ENCODE peak calls at places on chromosomes 11 and 22, in eight cellular contexts. H, D, J, V, F, U, S and M are unnamed samples.

GRCh38 chr11:130916910-130917309 is 631 bp upstream of the SNX19 start:
- DNase-seq in J (no peak), S (no peak), D (no peak), F (peak; percentile 21), U (no peak), H (no peak), V (no peak), M (no peak)

GRCh38 chr11:16912607-16913006 is 101.6 kb downstream of the PLEKHA7 start:
- DNase-seq in S (no peak), D (no peak), U (no peak), J (no peak), F (no peak), H (no peak), V (peak; percentile 55), M (peak; percentile 57)

GRCh38 chr22:39152024-39152510 is 413 bp downstream of the CBX7 start:
- DNase-seq in F (no peak), J (no peak), V (no peak), H (no peak), D (no peak), S (no peak), U (no peak), M (no peak)

GRCh38 chr22:17994424-17995108 is 29.8 kb downstream of the MICAL3 start:
- DNase-seq in J (no peak), V (no peak), D (no peak), H (no peak), S (no peak), F (no peak), U (no peak), M (no peak)

GRCh38 chr22:46522743-46523300 is 14.6 kb downstream of the CELSR1 start:
- DNase-seq in V (no peak), F (no peak), J (no peak), D (no peak), S (peak; percentile 69), U (no peak), H (no peak), M (peak; percentile 52)

GRCh38 chr11:133821776-133822175 is 23.5 kb downstream of the SPATA19 start:
- DNase-seq in U (no peak), D (peak; percentile 16), F (no peak), V (peak; percentile 87), S (peak; percentile 63), J (peak; percentile 41), H (no peak), M (peak; percentile 93)

GRCh38 chr22:46077669-46078099 is 72.6 kb upstream of the PPARA start:
- DNase-seq in S (no peak), H (no peak), D (no peak), V (no peak), F (no peak), U (no peak), J (peak; percentile 21), M (no peak)

GRCh38 chr22:38513063-38513462 is 7.0 kb upstream of the DDX17 start:
- DNase-seq in J (no peak), U (no peak), H (peak; percentile 5), F (no peak), D (peak; percentile 18), S (peak; percentile 62), V (peak; percentile 41), M (peak; percentile 85)

GRCh38 chr11:17736921-17737817 is 2.6 kb downstream of the KCNC1 start:
- DNase-seq in V (no peak), J (no peak), D (no peak), S (no peak), F (no peak), H (no peak), U (no peak), M (peak; percentile 46)

GRCh38 chr11:6319879-6320410 is 356 bp downstream of the CAVIN3 start:
- DNase-seq in S (peak; percentile 66), V (peak; percentile 74), H (no peak), F (peak; percentile 96), D (peak; percentile 82), J (peak; percentile 96), U (peak; percentile 91), M (peak; percentile 94)

GRCh38 chr22:39664485-39665200 is 94.1 kb downstream of the CACNA1I start:
- DNase-seq in S (peak; percentile 68), D (peak; percentile 87), U (no peak), H (no peak), J (no peak), V (peak; percentile 69), F (no peak), M (peak; percentile 97)

GRCh38 chr11:71279916-71280645 is 27.7 kb upstream of the SHANK2 start:
- DNase-seq in U (no peak), H (no peak), V (no peak), S (no peak), F (no peak), J (no peak), D (no peak), M (peak; percentile 85)

GRCh38 chr11:65121447-65121864 is 478 bp downstream of the FAU start:
- DNase-seq in S (peak; percentile 52), H (no peak), D (no peak), F (no peak), U (no peak), J (peak; percentile 17), V (no peak), M (peak; percentile 55)

GRCh38 chr22:24181088-24181995 is at the start of gene SUSD2:
- DNase-seq in H (no peak), U (no peak), D (no peak), J (peak; percentile 34), S (peak; percentile 62), V (peak; percentile 35), F (no peak), M (peak; percentile 78)

GRCh38 chr11:107916671-107917241 is 11.5 kb upstream of the RAB39A start:
- DNase-seq in V (peak; percentile 68), D (peak; percentile 14), F (no peak), H (no peak), U (no peak), S (no peak), J (no peak), M (peak; percentile 91)

GRCh38 chr11:109023029-109023428 is 358.2 kb downstream of the DDX10 start:
- DNase-seq in V (no peak), J (no peak), H (no peak), F (peak; percentile 5), D (no peak), U (no peak), S (no peak), M (no peak)

GRCh38 chr22:42932857-42933782 is 76.0 kb upstream of the ARFGAP3 start:
- DNase-seq in V (no peak), H (no peak), S (no peak), J (no peak), U (peak; percentile 28), D (no peak), F (no peak), M (peak; percentile 34)

GRCh38 chr22:32632650-32633049 is 158.0 kb downstream of the FBXO7 start:
- DNase-seq in J (no peak), D (no peak), H (no peak), V (no peak), U (no peak), F (no peak), S (no peak), M (no peak)

GRCh38 chr11:117316197-117316961 is at the start of gene BACE1:
- DNase-seq in F (peak; percentile 94), D (peak; percentile 73), V (peak; percentile 93), J (peak; percentile 84), U (peak; percentile 80), S (peak; percentile 95), H (no peak), M (peak; percentile 97)

GRCh38 chr11:129248618-129249017 is 56.5 kb upstream of the ARHGAP32 start:
- DNase-seq in U (peak; percentile 80), V (no peak), J (no peak), D (no peak), F (no peak), S (no peak), H (no peak), M (no peak)

GRCh38 chr22:36757608-36758220 is 18.2 kb downstream of the IFT27 start:
- DNase-seq in J (peak; percentile 73), U (peak; percentile 70), H (peak; percentile 66), F (no peak), V (peak; percentile 79), D (peak; percentile 84), S (peak; percentile 78), M (peak; percentile 96)

DNA sequence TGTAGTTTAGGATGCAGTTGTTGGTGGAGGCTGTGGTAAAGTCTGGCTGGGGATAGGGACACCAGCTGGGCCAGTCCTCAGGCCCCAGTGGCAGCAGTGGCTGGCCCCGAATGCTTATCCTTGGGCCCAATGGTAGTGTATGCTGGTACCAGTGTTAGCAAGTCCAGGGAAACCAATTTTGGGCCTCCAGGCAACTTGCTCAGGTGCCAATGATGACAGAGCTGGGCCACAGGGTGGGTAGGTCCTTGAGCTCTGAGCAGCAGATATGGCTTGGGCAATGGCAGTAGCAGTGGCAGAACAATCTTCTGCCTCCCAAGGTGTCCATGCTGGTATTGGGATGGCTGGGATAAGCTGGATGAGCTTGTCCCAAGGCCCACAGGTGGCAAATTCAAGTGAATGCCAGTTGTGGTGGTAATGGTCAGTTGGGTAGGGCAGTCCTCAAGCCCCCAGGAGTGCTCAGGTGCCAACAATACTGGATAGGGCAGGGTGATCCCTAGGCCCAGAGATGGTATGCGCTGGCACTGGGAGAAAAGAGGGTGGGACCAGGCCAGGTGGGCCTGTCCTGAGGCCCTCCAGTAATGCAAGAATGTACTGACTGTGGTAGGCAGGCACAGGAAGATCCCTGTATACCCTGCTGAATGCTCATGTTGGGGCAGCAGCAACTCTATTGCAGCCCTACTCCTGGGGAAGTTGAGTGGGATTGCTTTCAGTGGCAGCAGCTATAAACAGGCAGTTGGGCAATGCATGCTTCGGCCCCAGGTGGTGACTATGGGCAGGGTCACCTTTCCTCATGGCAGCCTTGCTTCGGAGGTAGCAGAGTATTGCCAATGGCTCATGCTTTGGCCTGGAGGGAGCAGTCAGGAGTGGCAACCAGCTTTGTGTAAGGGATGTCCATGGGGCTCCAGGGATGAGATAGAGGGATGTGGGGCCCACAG is 54.7 kb downstream of the KCNQ1OT1 start:
- DNase-seq in D (no peak), F (no peak), V (no peak), U (no peak), S (no peak), H (no peak), J (no peak), M (no peak)
- H3K9me3 ChIP-seq in D (peaks cover 59% of the 10 kb centered on the region), F (peaks cover 2% of the 10 kb centered on the region), V (no peaks in the 10 kb centered on the region), U (peaks cover 45% of the 10 kb centered on the region), S (peaks cover 90% of the 10 kb centered on the region), H (peaks cover 72% of the 10 kb centered on the region), J (peaks cover 100% of the 10 kb centered on the region), M (peaks cover 99% of the 10 kb centered on the region)

GRCh38 chr11:125799808-125800207 is 11.9 kb downstream of the PATE3 start:
- DNase-seq in U (no peak), D (no peak), V (no peak), J (no peak), S (no peak), H (no peak), F (no peak), M (no peak)
- H3K9me3 ChIP-seq in U (peaks cover 2% of the 10 kb centered on the region), D (no peaks in the 10 kb centered on the region), V (peaks cover 5% of the 10 kb centered on the region), J (peaks cover 93% of the 10 kb centered on the region), S (peaks cover 18% of the 10 kb centered on the region), H (peaks cover 33% of the 10 kb centered on the region), F (no peaks in the 10 kb centered on the region), M (peaks cover 31% of the 10 kb centered on the region)

DNA sequence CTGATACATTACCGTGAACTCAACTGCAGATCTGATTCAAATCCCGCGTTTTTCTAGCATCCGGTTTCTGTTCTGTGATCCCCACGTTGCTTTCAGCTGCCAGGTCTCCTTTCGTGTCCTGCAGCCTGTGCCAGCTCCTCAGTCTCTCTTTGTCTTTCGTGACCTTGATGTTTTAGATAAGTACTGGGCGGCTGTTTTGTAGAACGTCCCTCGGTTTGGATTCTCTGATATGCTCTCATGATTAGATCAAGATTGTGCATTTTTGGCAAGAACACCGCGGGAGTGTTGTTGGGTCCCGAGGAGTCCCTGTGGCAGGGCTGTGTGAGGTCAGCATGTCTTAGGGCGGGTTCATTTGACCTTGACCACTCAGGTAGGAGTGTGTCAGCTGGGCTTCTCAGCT is 38.6 kb downstream of the KCNQ1 start:
- DNase-seq in D (no peak), H (no peak), V (no peak), U (no peak), F (no peak), S (no peak), J (no peak), M (no peak)
- H3K9me3 ChIP-seq in D (peaks cover 5% of the 10 kb centered on the region), H (peaks cover 22% of the 10 kb centered on the region), V (no peaks in the 10 kb centered on the region), U (no peaks in the 10 kb centered on the region), F (no peaks in the 10 kb centered on the region), S (peaks cover 38% of the 10 kb centered on the region), J (peaks cover 26% of the 10 kb centered on the region), M (peaks cover 23% of the 10 kb centered on the region)

GRCh38 chr11:61049854-61050253 is 52.4 kb upstream of the CD5 start:
- DNase-seq in U (no peak), F (no peak), H (no peak), J (no peak), V (no peak), D (no peak), S (no peak), M (peak; percentile 16)
- H3K9me3 ChIP-seq in U (no peaks in the 10 kb centered on the region), F (no peaks in the 10 kb centered on the region), H (peaks cover 4% of the 10 kb centered on the region), J (no peaks in the 10 kb centered on the region), V (no peaks in the 10 kb centered on the region), D (no peaks in the 10 kb centered on the region), S (peaks cover 8% of the 10 kb centered on the region), M (no peaks in the 10 kb centered on the region)